ENCODE peak calls at places on chromosomes 5 and 9, in seven cellular contexts. K is occipital lobe, P is neural progenitor cell, C is AG08396, M is EH, T is activated T-cell treated with anti-CD3 and anti-CD28 coated beads for 48 hours, D is lower lobe of right lung. H is an unnamed sample.

GRCh38 chr9:123131258-123131657 is 97.8 kb downstream of the GPR21 start:
- DNase-seq in C (peak; percentile 64), D (no peak), P (peak; percentile 15), T (no peak), K (no peak), M (peak; percentile 85), H (no peak)

GRCh38 chr5:19767987-19768386 is 220.0 kb downstream of the CDH18 start:
- DNase-seq in C (no peak), M (no peak), T (no peak), K (no peak), P (no peak), D (no peak), H (no peak)

GRCh38 chr9:32844259-32844658 is 60.9 kb downstream of the TMEM215 start:
- DNase-seq in P (no peak), K (no peak), D (no peak), C (no peak), T (no peak), M (no peak), H (no peak)

GRCh38 chr5:133891390-133891789 is 77.0 kb downstream of the C5orf15 start:
- DNase-seq in K (peak; percentile 58), T (no peak), C (no peak), M (no peak), D (no peak), P (no peak), H (no peak)

GRCh38 chr5:142915038-142915437 is 144.9 kb downstream of the ARHGAP26 start:
- DNase-seq in P (no peak), T (no peak), D (no peak), K (no peak), M (no peak), C (no peak), H (no peak)

GRCh38 chr5:172775326-172776234 is 4.6 kb upstream of the DUSP1 start:
- DNase-seq in D (peak; percentile 93), P (no peak), K (no peak), M (peak; percentile 87), C (peak; percentile 64), T (no peak), H (no peak)

GRCh38 chr5:154467655-154468354 is 10.2 kb downstream of the HAND1 start:
- DNase-seq in M (peak; percentile 67), K (peak; percentile 43), P (peak; percentile 88), T (peak; percentile 73), C (peak; percentile 89), D (peak; percentile 84), H (no peak)

GRCh38 chr9:95753762-95754465 is 121.6 kb upstream of the ERCC6L2 start:
- DNase-seq in C (no peak), T (no peak), M (no peak), K (no peak), D (no peak), P (no peak), H (no peak)

GRCh38 chr5:56487528-56488115 is 254.5 kb upstream of the ANKRD55 start:
- DNase-seq in T (no peak), D (no peak), M (no peak), P (no peak), C (no peak), K (no peak), H (peak; percentile 8)

GRCh38 chr9:120080781-120081180 is 499.2 kb downstream of the CDK5RAP2 start:
- DNase-seq in D (no peak), C (no peak), K (no peak), M (no peak), P (peak; percentile 54), T (no peak), H (no peak)

H was measured in activated gamma-delta T cell.